ENCODE peak calls at places on chromosomes 3 and 15, in four cellular contexts. W, X, M and I are unnamed samples.

GRCh38 chr3:42503957-42504333 is 1.5 kb downstream of the VIPR1 start:
- DNase-seq in W (no peak), X (peak; percentile 40), M (no peak), I (no peak)

GRCh38 chr15:82851331-82851850 is 42.0 kb downstream of the WHAMM start:
- DNase-seq in W (no peak), X (no peak), M (no peak), I (no peak)

GRCh38 chr3:106610362-106610997 is 741.7 kb upstream of the CBLB start:
- DNase-seq in W (peak; percentile 36), X (peak; percentile 8), M (no peak), I (no peak)

GRCh38 chr3:35624698-35625097 is 14.6 kb upstream of the ARPP21 start:
- DNase-seq in W (no peak), X (no peak), M (no peak), I (no peak)

GRCh38 chr3:179186426-179186825 is 38.3 kb downstream of the PIK3CA start:
- DNase-seq in W (no peak), X (no peak), M (no peak), I (no peak)

GRCh38 chr3:146577662-146578061 is 27.5 kb downstream of the PLSCR5 start:
- DNase-seq in W (peak; percentile 40), X (no peak), M (no peak), I (no peak)

GRCh38 chr15:69941206-69941605 is 156.5 kb downstream of the TLE3 start:
- DNase-seq in W (no peak), X (no peak), M (no peak), I (no peak)

GRCh38 chr3:71154846-71155245 is 428.7 kb downstream of the FOXP1 start:
- DNase-seq in W (no peak), X (no peak), M (no peak), I (no peak)

GRCh38 chr15:58875343-58875742 is 58.1 kb downstream of the SLTM start:
- DNase-seq in W (peak; percentile 58), X (no peak), M (no peak), I (no peak)

GRCh38 chr3:131708216-131708615 is 205.4 kb upstream of the MRPL3 start:
- DNase-seq in W (no peak), X (no peak), M (no peak), I (no peak)

GRCh38 chr3:152113413-152113812 is 155.3 kb upstream of the MBNL1 start:
- DNase-seq in W (no peak), X (no peak), M (no peak), I (no peak)

GRCh38 chr3:127754411-127755304 is 67.7 kb downstream of the MGLL start:
- DNase-seq in W (no peak), X (no peak), M (no peak), I (no peak)

GRCh38 chr15:42736178-42736792 is 643 bp downstream of the CDAN1 start:
- DNase-seq in W (peak; percentile 9), X (peak; percentile 43), M (no peak), I (no peak)

GRCh38 chr15:69384626-69385025 is 29.5 kb upstream of the KIF23 start:
- DNase-seq in W (no peak), X (no peak), M (no peak), I (no peak)

GRCh38 chr3:20125912-20126311 is 60.1 kb downstream of the SGO1 start:
- DNase-seq in W (no peak), X (no peak), M (no peak), I (peak; percentile 35)

GRCh38 chr3:169148448-169149348 is 514.8 kb downstream of the MECOM start:
- DNase-seq in W (peak; percentile 25), X (no peak), M (no peak), I (no peak)

GRCh38 chr15:94584833-94585244 is 353.5 kb downstream of the MCTP2 start:
- DNase-seq in W (peak; percentile 33), X (no peak), M (no peak), I (no peak)

GRCh38 chr15:34616613-34617012 is 33.2 kb upstream of the GOLGA8B start:
- DNase-seq in W (peak; percentile 58), X (no peak), M (no peak), I (no peak)

GRCh38 chr3:75768303-75769017 is 16.9 kb downstream of the ZNF717 start:
- DNase-seq in W (no peak), X (no peak), M (no peak), I (no peak)
- H3K9me3 ChIP-seq in W (peaks cover 20% of the 10 kb centered on the region), X (peaks cover 70% of the 10 kb centered on the region), M (peaks cover 97% of the 10 kb centered on the region), I (no peaks in the 10 kb centered on the region)

GRCh38 chr3:37996785-37997301 is 6.3 kb downstream of the VILL start:
- DNase-seq in W (peak; percentile 75), X (peak; percentile 84), M (no peak), I (no peak)
- TF ChIP-seq CTCF in W (peak; percentile 98), X (peak; percentile 89), M (peak; percentile 96), I (peak; percentile 98)

GRCh38 chr15:40340038-40340739 is 550 bp downstream of the CCDC9B start:
- DNase-seq in W (no peak), X (peak; percentile 78), M (no peak), I (no peak)

GRCh38 chr15:40340740-40341400 is at the start of gene CCDC9B:
- DNase-seq in W (peak; percentile 83), X (peak; percentile 96), M (no peak), I (peak; percentile 93)

GRCh38 chr15:40338921-40339620 is 1.7 kb downstream of the CCDC9B start:
- DNase-seq in W (peak; percentile 96), X (peak; percentile 40), M (no peak), I (no peak)

GRCh38 chr15:40338041-40338657 is 2.6 kb downstream of the CCDC9B start:
- DNase-seq in W (peak; percentile 66), X (peak; percentile 81), M (no peak), I (peak; percentile 83)

DNA sequence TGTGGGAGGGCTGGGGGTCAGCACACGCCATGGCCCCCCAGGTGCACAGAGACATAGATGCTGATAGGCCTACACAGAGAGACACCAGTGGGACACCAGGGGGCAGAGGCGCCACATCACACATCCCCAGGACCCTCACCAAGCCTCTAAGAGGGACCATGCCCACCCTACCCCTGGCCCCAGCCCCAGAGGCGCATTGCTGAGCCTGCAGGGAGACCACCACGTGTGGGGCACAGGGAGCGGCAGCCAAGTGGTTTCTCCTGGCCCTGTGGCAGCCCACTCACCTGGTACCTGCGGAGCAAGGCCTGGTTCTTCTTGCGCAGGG is 1.2 kb downstream of the CCDC9B start:
- DNase-seq in W (no peak), X (peak; percentile 44), M (no peak), I (no peak)
- H3K9me3 ChIP-seq in W (no peaks in the 10 kb centered on the region), X (no peaks in the 10 kb centered on the region), M (no peaks in the 10 kb centered on the region), I (no peaks in the 10 kb centered on the region)

GRCh38 chr15:74308643-74308945 is 58.9 kb downstream of the CYP11A1 start:
- DNase-seq in W (no peak), X (no peak), M (no peak), I (no peak)

GRCh38 chr15:74314897-74315438 is 52.5 kb downstream of the CYP11A1 start:
- DNase-seq in W (no peak), X (no peak), M (no peak), I (no peak)

GRCh38 chr15:74313889-74314288 is 53.6 kb downstream of the CYP11A1 start:
- DNase-seq in W (no peak), X (no peak), M (no peak), I (no peak)

GRCh38 chr15:74312445-74313007 is 54.9 kb downstream of the CYP11A1 start:
- DNase-seq in W (no peak), X (no peak), M (no peak), I (no peak)

GRCh38 chr15:74311734-74312444 is 55.6 kb downstream of the CYP11A1 start:
- DNase-seq in W (no peak), X (no peak), M (no peak), I (no peak)
- TF ChIP-seq CTCF in W (peak; percentile 13), X (no peak), M (no peak), I (peak; percentile 18)

GRCh38 chr15:21267231-21267630 is 173.1 kb downstream of the POTEB3 start:
- DNase-seq in W (no peak), X (no peak), M (no peak), I (no peak)
- H3K9me3 ChIP-seq in W (no peaks in the 10 kb centered on the region), X (peaks cover 9% of the 10 kb centered on the region), M (peaks cover 4% of the 10 kb centered on the region), I (no peaks in the 10 kb centered on the region)

DNA sequence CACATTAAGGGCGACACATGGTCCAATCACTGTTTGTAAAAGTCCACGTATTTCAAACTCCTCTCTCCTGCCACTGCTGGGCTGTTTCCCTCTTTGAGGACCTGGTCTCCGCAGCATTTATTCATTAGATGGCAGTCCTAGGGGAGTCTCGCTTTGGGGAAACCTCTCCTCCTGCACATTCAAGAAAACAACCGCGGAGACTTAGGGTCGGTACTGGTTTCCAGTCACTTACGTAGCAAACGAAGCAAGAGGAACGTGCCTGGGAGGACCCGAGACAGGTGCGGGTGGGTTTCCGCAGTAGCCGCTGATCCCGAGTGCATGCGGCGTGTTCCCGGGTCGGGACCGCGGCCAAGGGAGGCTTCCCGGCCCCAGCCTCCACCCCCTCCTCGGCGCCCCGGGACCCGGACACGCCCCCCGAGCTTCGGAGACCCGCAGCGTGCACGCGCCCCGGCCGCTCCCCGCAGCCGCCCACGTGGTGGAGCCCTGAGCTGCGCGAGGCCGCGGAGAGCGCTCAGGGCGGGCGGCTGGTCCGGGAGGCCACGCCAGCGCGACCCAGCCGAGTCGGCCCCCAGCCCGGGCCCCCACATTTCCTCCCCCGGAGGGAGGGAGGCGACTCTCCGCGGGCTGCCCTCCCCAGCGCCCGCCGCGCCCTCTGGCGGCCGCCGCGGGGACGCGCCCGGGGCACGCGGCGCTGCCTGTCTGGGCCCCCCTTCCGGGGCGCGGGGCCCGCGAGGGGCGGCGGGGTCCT is 1.1 kb upstream of the IGF1R start:
- DNase-seq in W (peak; percentile 47), X (peak; percentile 84), M (no peak), I (peak; percentile 91)
- TF ChIP-seq CTCF in W (peak; percentile 41), X (peak; percentile 73), M (peak; percentile 90), I (peak; percentile 59)

GRCh38 chr3:12518266-12519028 is 26.9 kb downstream of the MKRN2OS start:
- DNase-seq in W (no peak), X (no peak), M (no peak), I (peak; percentile 49)
- H3K9me3 ChIP-seq in W (no peaks in the 10 kb centered on the region), X (no peaks in the 10 kb centered on the region), M (no peaks in the 10 kb centered on the region), I (no peaks in the 10 kb centered on the region)